ENCODE peak calls at places on chromosomes 12 and 14, in nine cellular contexts. One of them, this sample, is unnamed.

GRCh38 chr14:32457213-32457920 is 128.3 kb downstream of the AKAP6 start:
- DNase-seq in fibroblast of lung: peak
- DNase-seq in heart left ventricle: peak
- DNase-seq in RWPE2: no peak
- DNase-seq in lower lobe of right lung: no peak
- DNase-seq in neural progenitor cell: no peak
- DNase-seq in CD4-positive, alpha-beta T cell: no peak
- DNase-seq in left lung: no peak
- DNase-seq in cardiac muscle cell: peak
- DNase-seq in this sample: no peak

GRCh38 chr12:40105265-40105514 is 691 bp downstream of the SLC2A13 start:
- DNase-seq in heart left ventricle: peak
- DNase-seq in cardiac muscle cell: no peak
- DNase-seq in lower lobe of right lung: peak
- DNase-seq in left lung: peak
- DNase-seq in fibroblast of lung: peak
- DNase-seq in RWPE2: no peak
- DNase-seq in neural progenitor cell: no peak
- DNase-seq in CD4-positive, alpha-beta T cell: no peak
- DNase-seq in this sample: no peak

GRCh38 chr12:120861074-120861795 is 42.9 kb downstream of the SPPL3 start:
- DNase-seq in CD4-positive, alpha-beta T cell: no peak
- DNase-seq in fibroblast of lung: no peak
- DNase-seq in cardiac muscle cell: no peak
- DNase-seq in neural progenitor cell: no peak
- DNase-seq in RWPE2: no peak
- DNase-seq in lower lobe of right lung: no peak
- DNase-seq in heart left ventricle: no peak
- DNase-seq in left lung: no peak
- DNase-seq in this sample: no peak

GRCh38 chr12:115762934-115763333 is 514.6 kb downstream of the MED13L start:
- DNase-seq in lower lobe of right lung: no peak
- DNase-seq in CD4-positive, alpha-beta T cell: no peak
- DNase-seq in heart left ventricle: no peak
- DNase-seq in neural progenitor cell: no peak
- DNase-seq in fibroblast of lung: peak
- DNase-seq in RWPE2: peak
- DNase-seq in left lung: no peak
- DNase-seq in cardiac muscle cell: no peak
- DNase-seq in this sample: no peak

GRCh38 chr12:110677206-110677911 is 11.6 kb downstream of the HVCN1 start:
- DNase-seq in left lung: no peak
- DNase-seq in fibroblast of lung: no peak
- DNase-seq in CD4-positive, alpha-beta T cell: no peak
- DNase-seq in lower lobe of right lung: no peak
- DNase-seq in cardiac muscle cell: no peak
- DNase-seq in neural progenitor cell: no peak
- DNase-seq in RWPE2: no peak
- DNase-seq in heart left ventricle: no peak
- DNase-seq in this sample: no peak

GRCh38 chr14:32339188-32339587 is 10.1 kb downstream of the AKAP6 start:
- DNase-seq in CD4-positive, alpha-beta T cell: no peak
- DNase-seq in RWPE2: no peak
- DNase-seq in left lung: no peak
- DNase-seq in lower lobe of right lung: no peak
- DNase-seq in fibroblast of lung: no peak
- DNase-seq in cardiac muscle cell: no peak
- DNase-seq in heart left ventricle: no peak
- DNase-seq in neural progenitor cell: no peak
- DNase-seq in this sample: no peak

GRCh38 chr14:55532645-55533309 is 47.2 kb upstream of the KTN1 start:
- DNase-seq in heart left ventricle: no peak
- DNase-seq in cardiac muscle cell: no peak
- DNase-seq in CD4-positive, alpha-beta T cell: no peak
- DNase-seq in neural progenitor cell: peak
- DNase-seq in lower lobe of right lung: no peak
- DNase-seq in RWPE2: no peak
- DNase-seq in left lung: no peak
- DNase-seq in fibroblast of lung: no peak
- DNase-seq in this sample: no peak

GRCh38 chr14:74062809-74063150 is 21.5 kb downstream of the ALDH6A1 start:
- DNase-seq in fibroblast of lung: no peak
- DNase-seq in neural progenitor cell: no peak
- DNase-seq in heart left ventricle: no peak
- DNase-seq in RWPE2: no peak
- DNase-seq in lower lobe of right lung: no peak
- DNase-seq in CD4-positive, alpha-beta T cell: no peak
- DNase-seq in left lung: no peak
- DNase-seq in cardiac muscle cell: no peak
- DNase-seq in this sample: no peak

GRCh38 chr14:85112762-85113161 is 417.2 kb upstream of the FLRT2 start:
- DNase-seq in left lung: no peak
- DNase-seq in cardiac muscle cell: no peak
- DNase-seq in fibroblast of lung: no peak
- DNase-seq in RWPE2: no peak
- DNase-seq in CD4-positive, alpha-beta T cell: no peak
- DNase-seq in neural progenitor cell: no peak
- DNase-seq in heart left ventricle: no peak
- DNase-seq in lower lobe of right lung: no peak
- DNase-seq in this sample: no peak

GRCh38 chr12:6828671-6829531 is 694 bp downstream of the P3H3 start:
- DNase-seq in left lung: peak
- DNase-seq in neural progenitor cell: peak
- DNase-seq in RWPE2: peak
- DNase-seq in cardiac muscle cell: peak
- DNase-seq in fibroblast of lung: peak
- DNase-seq in lower lobe of right lung: no peak
- DNase-seq in heart left ventricle: peak
- DNase-seq in CD4-positive, alpha-beta T cell: peak
- DNase-seq in this sample: no peak

DNA sequence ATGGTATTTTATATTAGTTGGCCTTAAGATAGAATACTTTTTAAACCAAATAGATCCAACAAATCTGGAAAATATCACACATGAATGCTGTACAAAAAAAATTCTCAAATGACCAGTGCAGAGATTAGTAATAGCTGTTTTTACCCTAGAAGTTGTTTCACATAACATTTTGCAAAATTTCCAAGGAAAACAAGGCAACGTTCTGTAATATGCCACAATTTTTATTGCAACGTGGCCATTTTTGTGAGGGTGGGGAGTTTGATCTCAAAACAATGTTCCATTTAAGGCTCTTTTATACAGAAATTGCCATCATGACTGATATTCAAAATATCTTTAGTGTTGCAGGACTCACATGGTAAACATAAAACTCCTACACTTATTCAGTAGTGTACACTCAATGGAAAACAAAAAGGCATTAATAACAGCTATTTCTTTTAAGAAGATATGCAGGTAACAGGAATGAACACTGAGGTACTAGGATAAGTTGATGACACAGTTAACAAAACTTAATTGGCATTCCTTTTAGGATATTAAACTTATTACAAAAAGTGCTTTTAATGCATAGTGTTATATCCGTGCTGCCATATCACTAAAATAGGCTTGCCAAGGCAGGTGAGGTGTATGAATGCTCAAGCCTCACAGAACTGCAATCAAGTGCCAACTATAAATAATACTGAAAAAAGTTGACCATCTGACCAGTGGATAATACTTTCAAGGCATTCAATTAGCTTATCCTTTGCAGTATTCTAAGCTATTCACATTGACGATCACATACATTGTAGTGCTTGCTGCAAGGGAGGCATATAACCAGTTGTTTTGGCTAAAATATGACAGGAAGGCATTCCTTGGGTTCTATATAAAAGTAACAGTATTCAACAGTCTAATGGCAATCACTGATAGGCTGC is 2.3 kb downstream of the CFL2 start:
- DNase-seq in heart left ventricle: no peak
- DNase-seq in fibroblast of lung: peak
- DNase-seq in left lung: no peak
- DNase-seq in RWPE2: no peak
- DNase-seq in neural progenitor cell: no peak
- DNase-seq in lower lobe of right lung: no peak
- DNase-seq in cardiac muscle cell: no peak
- DNase-seq in CD4-positive, alpha-beta T cell: no peak
- DNase-seq in this sample: no peak
- H3K27ac ChIP-seq in heart left ventricle: peak
- H3K27ac ChIP-seq in fibroblast of lung: no peak
- H3K27ac ChIP-seq in left lung: no peak
- H3K27ac ChIP-seq in RWPE2: peak
- H3K27ac ChIP-seq in neural progenitor cell: no peak
- H3K27ac ChIP-seq in lower lobe of right lung: no peak
- H3K27ac ChIP-seq in cardiac muscle cell: peak
- H3K27ac ChIP-seq in CD4-positive, alpha-beta T cell: no peak
- H3K27ac ChIP-seq in this sample: no peak

DNA sequence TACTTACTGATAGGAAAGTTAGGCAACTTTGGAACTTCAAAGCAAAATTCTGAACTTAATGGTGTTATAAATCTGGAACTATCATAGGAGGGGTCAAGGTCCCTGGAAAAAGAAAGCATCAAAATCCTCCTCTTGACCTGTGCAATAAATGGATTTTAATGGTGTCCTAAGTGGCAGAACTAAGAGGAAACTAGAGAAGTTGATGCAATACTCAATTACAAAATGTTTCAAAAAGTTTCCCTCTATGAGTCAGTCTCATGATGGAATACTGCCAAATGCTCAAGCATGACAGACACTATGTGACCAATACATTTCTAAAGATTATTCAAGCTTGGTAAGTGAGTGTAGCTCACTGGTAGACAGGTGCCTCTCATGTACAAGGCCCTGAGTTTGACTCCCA is 47.7 kb upstream of the ERGIC2 start:
- DNase-seq in left lung: no peak
- DNase-seq in neural progenitor cell: no peak
- DNase-seq in lower lobe of right lung: no peak
- DNase-seq in RWPE2: no peak
- DNase-seq in heart left ventricle: no peak
- DNase-seq in cardiac muscle cell: peak
- DNase-seq in fibroblast of lung: peak
- DNase-seq in CD4-positive, alpha-beta T cell: no peak
- DNase-seq in this sample: peak
- H3K27ac ChIP-seq in left lung: no peak
- H3K27ac ChIP-seq in neural progenitor cell: no peak
- H3K27ac ChIP-seq in lower lobe of right lung: no peak
- H3K27ac ChIP-seq in RWPE2: no peak
- H3K27ac ChIP-seq in heart left ventricle: no peak
- H3K27ac ChIP-seq in cardiac muscle cell: no peak
- H3K27ac ChIP-seq in fibroblast of lung: no peak
- H3K27ac ChIP-seq in CD4-positive, alpha-beta T cell: no peak
- H3K27ac ChIP-seq in this sample: no peak

GRCh38 chr14:61733972-61734371 is 28.2 kb upstream of the SNAPC1 start:
- DNase-seq in lower lobe of right lung: no peak
- DNase-seq in CD4-positive, alpha-beta T cell: no peak
- DNase-seq in left lung: no peak
- DNase-seq in RWPE2: no peak
- DNase-seq in neural progenitor cell: no peak
- DNase-seq in cardiac muscle cell: no peak
- DNase-seq in fibroblast of lung: no peak
- DNase-seq in heart left ventricle: no peak
- DNase-seq in this sample: no peak
- H3K27ac ChIP-seq in lower lobe of right lung: no peak
- H3K27ac ChIP-seq in CD4-positive, alpha-beta T cell: no peak
- H3K27ac ChIP-seq in left lung: no peak
- H3K27ac ChIP-seq in RWPE2: peak
- H3K27ac ChIP-seq in neural progenitor cell: no peak
- H3K27ac ChIP-seq in cardiac muscle cell: no peak
- H3K27ac ChIP-seq in fibroblast of lung: no peak
- H3K27ac ChIP-seq in heart left ventricle: no peak
- H3K27ac ChIP-seq in this sample: no peak

DNA sequence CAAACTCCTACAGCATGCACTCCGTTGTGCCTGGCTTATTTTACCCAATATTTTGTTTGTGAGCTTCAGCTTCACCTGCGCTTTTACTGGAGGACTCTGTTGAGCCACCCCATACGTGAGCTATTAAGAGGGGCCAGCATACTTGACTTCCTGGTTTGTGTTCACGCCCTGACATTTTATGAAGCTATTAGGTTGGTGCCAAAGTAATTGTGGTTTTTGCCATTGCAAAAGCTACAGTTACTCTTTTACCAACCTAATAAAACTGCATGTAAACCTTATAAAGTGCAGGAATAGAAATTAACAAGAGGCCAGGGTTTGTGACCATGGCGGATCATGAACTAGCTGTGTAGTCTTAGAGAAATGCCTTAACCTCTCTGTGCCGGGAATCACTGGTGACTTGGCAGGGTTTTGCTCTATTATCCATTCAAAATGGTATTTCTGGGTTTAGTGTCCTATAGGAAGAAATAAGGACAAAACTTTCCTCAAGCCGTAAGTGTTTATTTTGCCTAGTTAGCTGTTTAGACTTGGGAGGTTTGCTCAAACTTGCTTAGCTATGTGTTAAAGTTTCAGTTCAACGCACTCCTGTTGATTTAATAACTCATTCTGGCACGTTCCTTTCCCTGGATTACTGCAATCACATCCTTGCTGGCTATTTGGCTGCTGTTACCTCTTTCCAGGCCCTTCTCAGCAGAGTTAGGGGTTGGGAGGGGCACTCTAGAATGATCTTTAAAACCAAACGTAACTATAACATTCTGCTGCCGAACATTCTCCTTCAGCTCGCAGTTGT is 1027.6 kb downstream of the BCL11B start:
- DNase-seq in RWPE2: no peak
- DNase-seq in CD4-positive, alpha-beta T cell: no peak
- DNase-seq in neural progenitor cell: no peak
- DNase-seq in left lung: no peak
- DNase-seq in fibroblast of lung: no peak
- DNase-seq in cardiac muscle cell: no peak
- DNase-seq in heart left ventricle: no peak
- DNase-seq in lower lobe of right lung: no peak
- DNase-seq in this sample: no peak
- H3K27ac ChIP-seq in RWPE2: no peak
- H3K27ac ChIP-seq in CD4-positive, alpha-beta T cell: no peak
- H3K27ac ChIP-seq in neural progenitor cell: no peak
- H3K27ac ChIP-seq in left lung: no peak
- H3K27ac ChIP-seq in fibroblast of lung: no peak
- H3K27ac ChIP-seq in cardiac muscle cell: no peak
- H3K27ac ChIP-seq in heart left ventricle: no peak
- H3K27ac ChIP-seq in lower lobe of right lung: no peak
- H3K27ac ChIP-seq in this sample: peak

DNA sequence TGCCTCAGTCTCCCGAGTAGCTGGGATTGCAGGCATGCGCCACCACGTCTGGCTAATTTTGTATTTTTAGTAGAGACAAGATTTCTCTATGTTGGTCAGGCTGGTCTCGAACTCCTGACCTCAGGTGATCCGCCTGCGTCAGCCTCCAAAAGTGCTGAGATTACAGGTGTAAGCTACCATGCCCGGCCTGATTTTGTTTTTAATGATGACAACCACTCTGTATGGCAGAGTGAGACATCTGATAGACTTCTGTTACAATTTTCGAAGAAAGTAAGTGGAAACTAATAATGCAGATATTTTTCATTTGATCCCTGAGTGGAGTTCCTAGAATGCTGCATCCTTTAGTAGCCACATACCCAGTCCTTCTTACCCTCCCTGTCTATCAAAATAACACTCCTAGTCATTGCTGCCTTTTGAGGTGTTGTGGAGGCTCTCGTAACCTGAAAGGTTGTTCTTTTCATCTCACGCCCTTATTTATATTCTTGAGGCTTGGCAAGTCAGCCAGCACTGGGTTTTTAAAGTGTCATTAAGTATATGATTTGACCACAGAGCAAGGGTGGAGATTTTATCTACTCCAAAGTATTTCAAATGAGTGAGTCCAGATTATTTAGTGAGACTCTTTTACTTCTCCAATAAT is 5.9 kb upstream of the EID3 start:
- DNase-seq in fibroblast of lung: no peak
- DNase-seq in RWPE2: no peak
- DNase-seq in left lung: no peak
- DNase-seq in lower lobe of right lung: no peak
- DNase-seq in heart left ventricle: no peak
- DNase-seq in CD4-positive, alpha-beta T cell: no peak
- DNase-seq in neural progenitor cell: no peak
- DNase-seq in cardiac muscle cell: no peak
- DNase-seq in this sample: no peak
- H3K27ac ChIP-seq in fibroblast of lung: no peak
- H3K27ac ChIP-seq in RWPE2: no peak
- H3K27ac ChIP-seq in left lung: no peak
- H3K27ac ChIP-seq in lower lobe of right lung: no peak
- H3K27ac ChIP-seq in heart left ventricle: no peak
- H3K27ac ChIP-seq in CD4-positive, alpha-beta T cell: no peak
- H3K27ac ChIP-seq in neural progenitor cell: no peak
- H3K27ac ChIP-seq in cardiac muscle cell: no peak
- H3K27ac ChIP-seq in this sample: no peak

This sample was measured in RWPE1.